ENCODE peak calls at places on chromosome 7, in seven cellular contexts. Z, J, K, O, P, C and X are unnamed samples.

GRCh38 chr7:98399462-98399861 is 1.4 kb downstream of the BAIAP2L1 start:
- DNase-seq in Z (peak; percentile 66), J (no peak), K (no peak), O (no peak), P (no peak), C (no peak), X (no peak)

GRCh38 chr7:158583143-158583542 is 4.5 kb downstream of the PTPRN2 start:
- DNase-seq in Z (no peak), J (no peak), K (no peak), O (no peak), P (no peak), C (no peak), X (no peak)

GRCh38 chr7:50687575-50688261 is 95.0 kb downstream of the GRB10 start:
- DNase-seq in Z (peak; percentile 65), J (no peak), K (no peak), O (peak; percentile 87), P (no peak), C (no peak), X (no peak)

GRCh38 chr7:89334785-89335184 is 539.2 kb upstream of the TEX47 start:
- DNase-seq in Z (no peak), J (no peak), K (no peak), O (no peak), P (no peak), C (peak; percentile 20), X (no peak)

GRCh38 chr7:132782777-132783633 is 206.7 kb upstream of the PLXNA4 start:
- DNase-seq in Z (peak; percentile 82), J (no peak), K (no peak), O (peak; percentile 17), P (no peak), C (peak; percentile 29), X (no peak)

GRCh38 chr7:121872831-121873764 is at the start of gene PTPRZ1:
- DNase-seq in Z (peak; percentile 31), J (peak; percentile 3), K (peak; percentile 37), O (peak; percentile 31), P (no peak), C (peak; percentile 82), X (no peak)

GRCh38 chr7:132206594-132206993 is 369.7 kb downstream of the PLXNA4 start:
- DNase-seq in Z (no peak), J (no peak), K (no peak), O (no peak), P (no peak), C (peak; percentile 36), X (no peak)

GRCh38 chr7:27110163-27110976 is 7.9 kb upstream of the HOXA2 start:
- DNase-seq in Z (no peak), J (no peak), K (peak; percentile 79), O (peak; percentile 64), P (no peak), C (peak; percentile 43), X (no peak)

GRCh38 chr7:94562525-94562924 is 52.9 kb downstream of the CASD1 start:
- DNase-seq in Z (peak; percentile 38), J (no peak), K (no peak), O (peak; percentile 29), P (no peak), C (no peak), X (no peak)

GRCh38 chr7:84704380-84704779 is 482.5 kb downstream of the SEMA3D start:
- DNase-seq in Z (no peak), J (no peak), K (no peak), O (no peak), P (no peak), C (peak; percentile 55), X (no peak)

GRCh38 chr7:3210531-3210930 is 90.5 kb upstream of the SDK1 start:
- DNase-seq in Z (no peak), J (no peak), K (no peak), O (no peak), P (no peak), C (peak; percentile 47), X (no peak)

GRCh38 chr7:147298611-147299043 is 1182.0 kb downstream of the CNTNAP2 start:
- DNase-seq in Z (peak; percentile 12), J (no peak), K (no peak), O (no peak), P (no peak), C (no peak), X (no peak)

GRCh38 chr7:135274495-135275268 is 41.0 kb downstream of the STRA8 start:
- DNase-seq in Z (peak; percentile 69), J (peak; percentile 56), K (no peak), O (peak; percentile 83), P (peak; percentile 50), C (peak; percentile 91), X (peak; percentile 62)

GRCh38 chr7:95963446-95963990 is 191.2 kb downstream of the DYNC1I1 start:
- DNase-seq in Z (no peak), J (no peak), K (no peak), O (no peak), P (no peak), C (no peak), X (no peak)

GRCh38 chr7:126727930-126728331 is 524.8 kb downstream of the GRM8 start:
- DNase-seq in Z (peak; percentile 78), J (no peak), K (no peak), O (peak; percentile 5), P (no peak), C (peak; percentile 3), X (no peak)

GRCh38 chr7:36311539-36311938 is 78.1 kb upstream of the ANLN start:
- DNase-seq in Z (no peak), J (no peak), K (no peak), O (no peak), P (no peak), C (no peak), X (no peak)

GRCh38 chr7:152025077-152025936 is at the start of gene GALNT11:
- DNase-seq in Z (peak; percentile 77), J (peak; percentile 77), K (peak; percentile 93), O (peak; percentile 88), P (peak; percentile 78), C (peak; percentile 90), X (peak; percentile 77)

GRCh38 chr7:98211676-98212531 is 665 bp downstream of the BHLHA15 start:
- DNase-seq in Z (no peak), J (no peak), K (no peak), O (no peak), P (no peak), C (peak; percentile 12), X (no peak)

GRCh38 chr7:148770004-148770403 is 71.3 kb downstream of the CUL1 start:
- DNase-seq in Z (no peak), J (no peak), K (no peak), O (no peak), P (no peak), C (no peak), X (no peak)

GRCh38 chr7:398888-399287 is 108.9 kb downstream of the FOXL3 start:
- DNase-seq in Z (no peak), J (no peak), K (no peak), O (no peak), P (no peak), C (no peak), X (no peak)

GRCh38 chr7:44212581-44213184 is 11.9 kb downstream of the YKT6 start:
- DNase-seq in Z (no peak), J (no peak), K (peak; percentile 16), O (no peak), P (no peak), C (no peak), X (no peak)

GRCh38 chr7:146116452-146117219 is at the start of gene CNTNAP2:
- DNase-seq in Z (peak; percentile 47), J (no peak), K (no peak), O (peak; percentile 62), P (no peak), C (peak; percentile 90), X (no peak)

GRCh38 chr7:137967143-137968018 is 34.5 kb downstream of the CREB3L2 start:
- DNase-seq in Z (peak; percentile 83), J (no peak), K (no peak), O (peak; percentile 58), P (no peak), C (peak; percentile 86), X (no peak)

GRCh38 chr7:136030867-136031318 is 53.7 kb upstream of the MTPN start:
- DNase-seq in Z (no peak), J (no peak), K (no peak), O (no peak), P (no peak), C (no peak), X (no peak)

GRCh38 chr7:148367701-148368475 is 222.7 kb upstream of the C7orf33 start:
- DNase-seq in Z (no peak), J (no peak), K (no peak), O (no peak), P (no peak), C (peak; percentile 73), X (no peak)

GRCh38 chr7:73893342-73894101 is 32.6 kb downstream of the TMEM270 start:
- DNase-seq in Z (no peak), J (no peak), K (peak; percentile 93), O (peak; percentile 23), P (no peak), C (no peak), X (no peak)

GRCh38 chr7:44489955-44490350 is 505 bp downstream of the NUDCD3 start:
- DNase-seq in Z (peak; percentile 42), J (peak; percentile 34), K (no peak), O (peak; percentile 26), P (peak; percentile 15), C (no peak), X (peak; percentile 7)

GRCh38 chr7:11327633-11328032 is 354.0 kb downstream of the PHF14 start:
- DNase-seq in Z (no peak), J (no peak), K (no peak), O (no peak), P (no peak), C (no peak), X (no peak)

GRCh38 chr7:141585592-141586510 is 34.6 kb downstream of the AGK start:
- DNase-seq in Z (peak; percentile 98), J (peak; percentile 41), K (no peak), O (peak; percentile 79), P (no peak), C (peak; percentile 76), X (peak; percentile 30)

GRCh38 chr7:31114593-31115343 is 62.7 kb downstream of the ADCYAP1R1 start:
- DNase-seq in Z (peak; percentile 52), J (no peak), K (no peak), O (peak; percentile 51), P (no peak), C (peak; percentile 53), X (no peak)

GRCh38 chr7:28681693-28682092 is 269.4 kb downstream of the CREB5 start:
- DNase-seq in Z (no peak), J (no peak), K (no peak), O (no peak), P (no peak), C (no peak), X (no peak)